ENCODE peak calls at places on chromosomes 4 and X, in seven cellular contexts. L is fibroblast of lung; J is cardiac muscle cell; I is mesendoderm; W is pancreas; F is CD4-positive, alpha-beta T cell; P is thyroid gland. M is an unnamed sample.

GRCh38 chr4:145034727-145035211 is 63.2 kb downstream of the ANAPC10 start:
- DNase-seq in L (peak), J (no peak), I (peak), W (no peak), F (no peak), P (no peak), M (no peak)

GRCh38 chr4:24330198-24330972 is 254.0 kb downstream of the DHX15 start:
- DNase-seq in L (no peak), J (no peak), I (peak), W (no peak), F (no peak), P (no peak), M (no peak)

GRCh38 chr4:154622598-154622997 is 10.1 kb upstream of the FGG start:
- DNase-seq in L (peak), J (peak), I (peak), W (no peak), F (no peak), P (peak), M (peak)

GRCh38 chrX:2650865-2651264 is 40.2 kb upstream of the CD99 start:
- DNase-seq in L (no peak), J (no peak), I (no peak), W (no peak), F (no peak), P (no peak), M (no peak)

GRCh38 chr4:110904435-110905050 is 281.7 kb upstream of the PITX2 start:
- DNase-seq in L (no peak), J (no peak), I (peak), W (no peak), F (no peak), P (no peak), M (peak)

GRCh38 chrX:397575-397974 is 10.9 kb upstream of the PPP2R3B start:
- DNase-seq in L (peak), J (peak), I (peak), W (no peak), F (no peak), P (no peak), M (no peak)

GRCh38 chrX:65610040-65610439 is 57.4 kb upstream of the MSN start:
- DNase-seq in L (peak), J (no peak), I (no peak), W (no peak), F (no peak), P (no peak), M (no peak)

GRCh38 chrX:46698691-46699090 is 60.2 kb downstream of the SLC9A7 start:
- DNase-seq in L (no peak), J (no peak), I (no peak), W (no peak), F (no peak), P (no peak), M (no peak)

GRCh38 chrX:19629541-19629940 is 114.2 kb upstream of the MAP3K15 start:
- DNase-seq in L (no peak), J (no peak), I (no peak), W (no peak), F (no peak), P (no peak), M (no peak)

DNA sequence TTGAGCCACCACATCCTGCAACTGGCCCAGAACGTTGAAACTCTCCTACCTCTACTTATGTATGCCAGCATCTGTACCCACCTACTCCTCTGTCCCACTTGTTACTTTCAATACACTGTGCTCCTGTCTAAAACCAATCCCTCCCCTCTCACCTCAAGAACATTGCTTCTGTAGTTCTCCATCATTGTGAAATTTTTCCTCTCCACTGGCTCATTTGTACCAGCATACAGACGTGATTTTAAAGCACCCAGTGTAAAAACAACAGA is 25.5 kb upstream of the USO1 start:
- DNase-seq in L (no peak), J (no peak), I (no peak), W (no peak), F (no peak), P (no peak), M (no peak)
- H3K27ac ChIP-seq in L (no peak), J (no peak), I (no peak), W (no peak), F (peak), P (no peak), M (peak)

DNA sequence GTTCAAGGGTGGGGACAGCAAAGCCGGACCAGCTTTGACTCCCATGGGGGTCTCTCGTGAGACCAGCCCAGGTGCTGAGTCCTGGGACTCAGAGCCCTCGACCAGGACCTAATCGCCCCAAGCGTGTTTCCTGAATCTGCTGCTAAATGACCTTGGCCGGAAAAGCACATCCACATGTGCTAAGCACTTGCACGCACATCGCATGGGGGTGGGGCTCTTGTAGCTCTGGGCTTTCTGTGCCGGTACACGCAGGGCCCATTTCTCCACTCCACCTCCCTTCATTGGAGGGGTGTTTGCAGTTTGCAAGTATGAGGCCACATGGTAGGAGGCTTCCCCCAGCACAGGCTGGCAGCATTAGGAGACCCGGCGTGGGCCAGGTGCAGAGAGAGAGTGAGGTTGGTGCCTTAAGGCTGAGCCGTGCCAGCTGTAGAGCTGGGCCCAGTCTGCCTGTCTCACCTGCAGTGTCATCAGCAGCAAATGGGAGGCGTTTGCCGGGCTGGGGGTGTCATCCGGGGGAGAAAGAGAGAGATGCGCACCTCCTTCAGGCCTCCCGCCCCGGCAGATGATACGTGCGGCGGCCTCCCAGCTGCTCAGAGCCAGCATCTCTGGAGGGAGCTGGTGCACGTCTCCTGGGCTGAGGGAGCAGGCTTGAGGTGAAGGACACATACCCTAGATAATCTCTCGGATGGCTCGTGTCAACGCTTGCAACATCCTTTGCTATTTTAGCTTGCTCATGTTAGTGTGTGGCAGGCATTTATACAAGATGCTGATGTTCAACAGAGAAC is 45.2 kb upstream of the CLCN4 start:
- DNase-seq in L (no peak), J (no peak), I (no peak), W (no peak), F (peak), P (no peak), M (peak)
- H3K27ac ChIP-seq in L (peak), J (no peak), I (no peak), W (no peak), F (peak), P (no peak), M (peak)

GRCh38 chr4:73220815-73221214 is 37.8 kb downstream of the ANKRD17 start:
- DNase-seq in L (no peak), J (no peak), I (no peak), W (no peak), F (no peak), P (no peak), M (no peak)

GRCh38 chr4:73223258-73223651 is 35.3 kb downstream of the ANKRD17 start:
- DNase-seq in L (no peak), J (no peak), I (no peak), W (no peak), F (no peak), P (no peak), M (no peak)

GRCh38 chr4:73222466-73223257 is 35.9 kb downstream of the ANKRD17 start:
- DNase-seq in L (peak), J (peak), I (peak), W (peak), F (peak), P (peak), M (peak)

GRCh38 chr4:73221734-73222133 is 36.9 kb downstream of the ANKRD17 start:
- DNase-seq in L (no peak), J (no peak), I (peak), W (no peak), F (no peak), P (no peak), M (no peak)

DNA sequence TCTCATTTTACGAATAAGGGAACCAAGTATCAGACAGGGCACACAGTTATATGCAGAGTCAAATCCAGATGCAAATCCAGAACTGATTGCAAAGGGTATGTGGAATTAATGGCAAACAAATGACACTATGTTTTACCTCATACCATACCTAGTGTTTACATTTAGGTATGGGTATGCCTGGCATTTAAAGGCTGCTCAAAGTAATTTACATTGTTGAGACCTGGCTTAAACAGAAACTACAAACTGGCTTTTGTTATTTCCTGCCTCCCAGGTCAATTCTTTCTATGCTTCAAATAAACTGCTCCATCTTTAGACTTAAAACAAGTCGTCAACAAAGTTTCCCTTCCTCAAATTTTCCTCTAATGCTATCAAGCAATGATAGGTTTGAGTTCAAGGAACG is 33.7 kb downstream of the ANKRD17 start:
- DNase-seq in L (no peak), J (no peak), I (peak), W (no peak), F (no peak), P (no peak), M (no peak)
- H3K27ac ChIP-seq in L (no peak), J (peak), I (no peak), W (no peak), F (no peak), P (no peak), M (no peak)

GRCh38 chrX:87583679-87584078 is 66.1 kb downstream of the KLHL4 start:
- DNase-seq in L (peak), J (peak), I (peak), W (no peak), F (no peak), P (no peak), M (no peak)

GRCh38 chrX:87580862-87581261 is 63.3 kb downstream of the KLHL4 start:
- DNase-seq in L (no peak), J (peak), I (peak), W (no peak), F (no peak), P (no peak), M (no peak)

GRCh38 chrX:87578978-87579377 is 61.4 kb downstream of the KLHL4 start:
- DNase-seq in L (peak), J (no peak), I (peak), W (no peak), F (no peak), P (no peak), M (no peak)

GRCh38 chrX:87582453-87582852 is 64.9 kb downstream of the KLHL4 start:
- DNase-seq in L (no peak), J (no peak), I (no peak), W (no peak), F (no peak), P (no peak), M (no peak)
- H3K27ac ChIP-seq in L (no peak), J (no peak), I (no peak), W (no peak), F (no peak), P (no peak), M (no peak)

GRCh38 chr4:26900765-26901164 is 40.1 kb downstream of the STIM2 start:
- DNase-seq in L (no peak), J (no peak), I (peak), W (no peak), F (no peak), P (no peak), M (no peak)

GRCh38 chr4:26896636-26897035 is 36.0 kb downstream of the STIM2 start:
- DNase-seq in L (peak), J (no peak), I (no peak), W (no peak), F (no peak), P (no peak), M (no peak)

GRCh38 chr4:26905172-26905571 is 44.5 kb downstream of the STIM2 start:
- DNase-seq in L (no peak), J (no peak), I (no peak), W (no peak), F (no peak), P (no peak), M (no peak)

GRCh38 chr4:26899991-26900390 is 39.4 kb downstream of the STIM2 start:
- DNase-seq in L (no peak), J (peak), I (no peak), W (no peak), F (no peak), P (no peak), M (peak)
- H3K27ac ChIP-seq in L (no peak), J (peak), I (no peak), W (peak), F (no peak), P (no peak), M (no peak)

GRCh38 chr4:78638324-78639172 is 87.0 kb downstream of the ANXA3 start:
- DNase-seq in L (no peak), J (no peak), I (no peak), W (no peak), F (no peak), P (no peak), M (no peak)
- H3K27ac ChIP-seq in L (no peak), J (no peak), I (no peak), W (no peak), F (peak), P (no peak), M (no peak)

M was measured in small intestine.